ENCODE peak calls at places on chromosomes 11 and 22, in ten cellular contexts. One of them, this sample, is unnamed.

GRCh38 chr22:43210631-43211515 is 23.9 kb upstream of the TTLL12 start:
- DNase-seq in AG04450: no peak
- DNase-seq in breast epithelium: no peak
- DNase-seq in SJSA1: no peak
- DNase-seq in CD8-positive, alpha-beta T cell: no peak
- DNase-seq in small intestine: no peak
- DNase-seq in stomach: no peak
- DNase-seq in effector memory CD4-positive, alpha-beta T cell: no peak
- DNase-seq in tibial artery: no peak
- DNase-seq in psoas muscle: no peak
- DNase-seq in this sample: no peak

GRCh38 chr11:3796796-3797328 is 492 bp downstream of the NUP98 start:
- DNase-seq in AG04450: no peak
- DNase-seq in breast epithelium: peak
- DNase-seq in SJSA1: no peak
- DNase-seq in CD8-positive, alpha-beta T cell: no peak
- DNase-seq in small intestine: peak
- DNase-seq in stomach: no peak
- DNase-seq in effector memory CD4-positive, alpha-beta T cell: no peak
- DNase-seq in tibial artery: no peak
- DNase-seq in psoas muscle: no peak
- DNase-seq in this sample: peak

GRCh38 chr11:32161293-32161692 is 70.4 kb downstream of the RCN1 start:
- DNase-seq in AG04450: no peak
- DNase-seq in breast epithelium: no peak
- DNase-seq in SJSA1: no peak
- DNase-seq in CD8-positive, alpha-beta T cell: no peak
- DNase-seq in small intestine: no peak
- DNase-seq in stomach: no peak
- DNase-seq in effector memory CD4-positive, alpha-beta T cell: no peak
- DNase-seq in tibial artery: no peak
- DNase-seq in psoas muscle: no peak
- DNase-seq in this sample: no peak

GRCh38 chr11:102513869-102514268 is 16.7 kb downstream of the MMP7 start:
- DNase-seq in AG04450: peak
- DNase-seq in breast epithelium: peak
- DNase-seq in SJSA1: no peak
- DNase-seq in CD8-positive, alpha-beta T cell: no peak
- DNase-seq in small intestine: peak
- DNase-seq in stomach: no peak
- DNase-seq in effector memory CD4-positive, alpha-beta T cell: no peak
- DNase-seq in tibial artery: peak
- DNase-seq in psoas muscle: peak
- DNase-seq in this sample: peak

GRCh38 chr11:94835571-94835970 is 67.4 kb downstream of the AMOTL1 start:
- DNase-seq in AG04450: no peak
- DNase-seq in breast epithelium: no peak
- DNase-seq in SJSA1: no peak
- DNase-seq in CD8-positive, alpha-beta T cell: no peak
- DNase-seq in small intestine: no peak
- DNase-seq in stomach: no peak
- DNase-seq in effector memory CD4-positive, alpha-beta T cell: no peak
- DNase-seq in tibial artery: no peak
- DNase-seq in psoas muscle: no peak
- DNase-seq in this sample: no peak

GRCh38 chr11:34509336-34509902 is 4.2 kb downstream of the ELF5 start:
- DNase-seq in AG04450: no peak
- DNase-seq in breast epithelium: no peak
- DNase-seq in SJSA1: no peak
- DNase-seq in CD8-positive, alpha-beta T cell: no peak
- DNase-seq in small intestine: no peak
- DNase-seq in stomach: no peak
- DNase-seq in effector memory CD4-positive, alpha-beta T cell: no peak
- DNase-seq in tibial artery: no peak
- DNase-seq in psoas muscle: no peak
- DNase-seq in this sample: no peak

GRCh38 chr11:62811659-62812058 is 6.4 kb upstream of the NXF1 start:
- DNase-seq in AG04450: no peak
- DNase-seq in breast epithelium: no peak
- DNase-seq in SJSA1: no peak
- DNase-seq in CD8-positive, alpha-beta T cell: no peak
- DNase-seq in small intestine: no peak
- DNase-seq in stomach: no peak
- DNase-seq in effector memory CD4-positive, alpha-beta T cell: no peak
- DNase-seq in tibial artery: no peak
- DNase-seq in psoas muscle: no peak
- DNase-seq in this sample: no peak

GRCh38 chr11:58575377-58576020 is at the start of gene LPXN:
- DNase-seq in AG04450: no peak
- DNase-seq in breast epithelium: no peak
- DNase-seq in SJSA1: no peak
- DNase-seq in CD8-positive, alpha-beta T cell: peak
- DNase-seq in small intestine: peak
- DNase-seq in stomach: no peak
- DNase-seq in effector memory CD4-positive, alpha-beta T cell: peak
- DNase-seq in tibial artery: no peak
- DNase-seq in psoas muscle: no peak
- DNase-seq in this sample: no peak

GRCh38 chr11:2480874-2481220 is 36.0 kb downstream of the KCNQ1 start:
- DNase-seq in AG04450: no peak
- DNase-seq in breast epithelium: no peak
- DNase-seq in SJSA1: no peak
- DNase-seq in CD8-positive, alpha-beta T cell: no peak
- DNase-seq in small intestine: no peak
- DNase-seq in stomach: no peak
- DNase-seq in effector memory CD4-positive, alpha-beta T cell: no peak
- DNase-seq in tibial artery: no peak
- DNase-seq in psoas muscle: no peak
- DNase-seq in this sample: no peak

GRCh38 chr22:25775501-25775900 is 33.5 kb downstream of the MYO18B start:
- DNase-seq in AG04450: no peak
- DNase-seq in breast epithelium: no peak
- DNase-seq in SJSA1: peak
- DNase-seq in CD8-positive, alpha-beta T cell: no peak
- DNase-seq in small intestine: no peak
- DNase-seq in stomach: no peak
- DNase-seq in effector memory CD4-positive, alpha-beta T cell: no peak
- DNase-seq in tibial artery: no peak
- DNase-seq in psoas muscle: no peak
- DNase-seq in this sample: no peak

GRCh38 chr11:3380706-3381570 is 2.0 kb upstream of the ZNF195 start:
- DNase-seq in AG04450: no peak
- DNase-seq in breast epithelium: no peak
- DNase-seq in SJSA1: no peak
- DNase-seq in CD8-positive, alpha-beta T cell: no peak
- DNase-seq in small intestine: no peak
- DNase-seq in stomach: no peak
- DNase-seq in effector memory CD4-positive, alpha-beta T cell: no peak
- DNase-seq in tibial artery: peak
- DNase-seq in psoas muscle: no peak
- DNase-seq in this sample: no peak

GRCh38 chr22:37679670-37680069 is 4.2 kb downstream of the LGALS1 start:
- DNase-seq in AG04450: no peak
- DNase-seq in breast epithelium: no peak
- DNase-seq in SJSA1: no peak
- DNase-seq in CD8-positive, alpha-beta T cell: no peak
- DNase-seq in small intestine: no peak
- DNase-seq in stomach: no peak
- DNase-seq in effector memory CD4-positive, alpha-beta T cell: no peak
- DNase-seq in tibial artery: no peak
- DNase-seq in psoas muscle: no peak
- DNase-seq in this sample: no peak

GRCh38 chr11:13062115-13062514 is 53.0 kb downstream of the RASSF10 start:
- DNase-seq in AG04450: no peak
- DNase-seq in breast epithelium: no peak
- DNase-seq in SJSA1: no peak
- DNase-seq in CD8-positive, alpha-beta T cell: no peak
- DNase-seq in small intestine: no peak
- DNase-seq in stomach: no peak
- DNase-seq in effector memory CD4-positive, alpha-beta T cell: no peak
- DNase-seq in tibial artery: no peak
- DNase-seq in psoas muscle: no peak
- DNase-seq in this sample: no peak

GRCh38 chr11:93024376-93024775 is 54.9 kb downstream of the MTNR1B start:
- DNase-seq in AG04450: no peak
- DNase-seq in breast epithelium: no peak
- DNase-seq in SJSA1: no peak
- DNase-seq in CD8-positive, alpha-beta T cell: no peak
- DNase-seq in small intestine: no peak
- DNase-seq in stomach: no peak
- DNase-seq in effector memory CD4-positive, alpha-beta T cell: no peak
- DNase-seq in tibial artery: no peak
- DNase-seq in psoas muscle: no peak
- DNase-seq in this sample: no peak

GRCh38 chr22:25348391-25348790 is 129.0 kb downstream of the CRYBB2 start:
- DNase-seq in AG04450: no peak
- DNase-seq in breast epithelium: no peak
- DNase-seq in SJSA1: no peak
- DNase-seq in CD8-positive, alpha-beta T cell: no peak
- DNase-seq in small intestine: no peak
- DNase-seq in stomach: no peak
- DNase-seq in effector memory CD4-positive, alpha-beta T cell: no peak
- DNase-seq in tibial artery: no peak
- DNase-seq in psoas muscle: no peak
- DNase-seq in this sample: no peak

GRCh38 chr11:16785520-16786128 is 47.2 kb downstream of the C11orf58 start:
- DNase-seq in AG04450: peak
- DNase-seq in breast epithelium: peak
- DNase-seq in SJSA1: peak
- DNase-seq in CD8-positive, alpha-beta T cell: peak
- DNase-seq in small intestine: peak
- DNase-seq in stomach: peak
- DNase-seq in effector memory CD4-positive, alpha-beta T cell: no peak
- DNase-seq in tibial artery: peak
- DNase-seq in psoas muscle: peak
- DNase-seq in this sample: peak

GRCh38 chr22:49326558-49326957 is 501.1 kb downstream of the BRD1 start:
- DNase-seq in AG04450: no peak
- DNase-seq in breast epithelium: peak
- DNase-seq in SJSA1: no peak
- DNase-seq in CD8-positive, alpha-beta T cell: no peak
- DNase-seq in small intestine: no peak
- DNase-seq in stomach: peak
- DNase-seq in effector memory CD4-positive, alpha-beta T cell: no peak
- DNase-seq in tibial artery: no peak
- DNase-seq in psoas muscle: no peak
- DNase-seq in this sample: no peak

GRCh38 chr11:44006882-44007495 is 40.8 kb upstream of the ACCSL start:
- DNase-seq in AG04450: no peak
- DNase-seq in breast epithelium: no peak
- DNase-seq in SJSA1: no peak
- DNase-seq in CD8-positive, alpha-beta T cell: no peak
- DNase-seq in small intestine: no peak
- DNase-seq in stomach: peak
- DNase-seq in effector memory CD4-positive, alpha-beta T cell: no peak
- DNase-seq in tibial artery: peak
- DNase-seq in psoas muscle: no peak
- DNase-seq in this sample: no peak

GRCh38 chr11:120431633-120432032 is 79.9 kb upstream of the GRIK4 start:
- DNase-seq in AG04450: peak
- DNase-seq in breast epithelium: no peak
- DNase-seq in SJSA1: no peak
- DNase-seq in CD8-positive, alpha-beta T cell: no peak
- DNase-seq in small intestine: no peak
- DNase-seq in stomach: no peak
- DNase-seq in effector memory CD4-positive, alpha-beta T cell: no peak
- DNase-seq in tibial artery: no peak
- DNase-seq in psoas muscle: no peak
- DNase-seq in this sample: peak

GRCh38 chr11:131910491-131911387 is 540.3 kb downstream of the NTM start:
- DNase-seq in AG04450: no peak
- DNase-seq in breast epithelium: no peak
- DNase-seq in SJSA1: peak
- DNase-seq in CD8-positive, alpha-beta T cell: no peak
- DNase-seq in small intestine: no peak
- DNase-seq in stomach: no peak
- DNase-seq in effector memory CD4-positive, alpha-beta T cell: no peak
- DNase-seq in tibial artery: peak
- DNase-seq in psoas muscle: peak
- DNase-seq in this sample: no peak
- H3K27ac ChIP-seq in AG04450: peak
- H3K27ac ChIP-seq in breast epithelium: peak
- H3K27ac ChIP-seq in SJSA1: no peak
- H3K27ac ChIP-seq in CD8-positive, alpha-beta T cell: no peak
- H3K27ac ChIP-seq in small intestine: no peak
- H3K27ac ChIP-seq in stomach: no peak
- H3K27ac ChIP-seq in effector memory CD4-positive, alpha-beta T cell: no peak
- H3K27ac ChIP-seq in tibial artery: no peak
- H3K27ac ChIP-seq in psoas muscle: no peak
- H3K27ac ChIP-seq in this sample: no peak

GRCh38 chr11:11478687-11479086 is 125.6 kb upstream of the CSNK2A3 start:
- DNase-seq in AG04450: no peak
- DNase-seq in breast epithelium: no peak
- DNase-seq in SJSA1: no peak
- DNase-seq in CD8-positive, alpha-beta T cell: no peak
- DNase-seq in small intestine: no peak
- DNase-seq in stomach: no peak
- DNase-seq in effector memory CD4-positive, alpha-beta T cell: no peak
- DNase-seq in tibial artery: no peak
- DNase-seq in psoas muscle: no peak
- DNase-seq in this sample: no peak
- H3K27ac ChIP-seq in AG04450: no peak
- H3K27ac ChIP-seq in breast epithelium: no peak
- H3K27ac ChIP-seq in SJSA1: no peak
- H3K27ac ChIP-seq in CD8-positive, alpha-beta T cell: no peak
- H3K27ac ChIP-seq in small intestine: no peak
- H3K27ac ChIP-seq in stomach: no peak
- H3K27ac ChIP-seq in effector memory CD4-positive, alpha-beta T cell: no peak
- H3K27ac ChIP-seq in tibial artery: no peak
- H3K27ac ChIP-seq in psoas muscle: no peak
- H3K27ac ChIP-seq in this sample: no peak

DNA sequence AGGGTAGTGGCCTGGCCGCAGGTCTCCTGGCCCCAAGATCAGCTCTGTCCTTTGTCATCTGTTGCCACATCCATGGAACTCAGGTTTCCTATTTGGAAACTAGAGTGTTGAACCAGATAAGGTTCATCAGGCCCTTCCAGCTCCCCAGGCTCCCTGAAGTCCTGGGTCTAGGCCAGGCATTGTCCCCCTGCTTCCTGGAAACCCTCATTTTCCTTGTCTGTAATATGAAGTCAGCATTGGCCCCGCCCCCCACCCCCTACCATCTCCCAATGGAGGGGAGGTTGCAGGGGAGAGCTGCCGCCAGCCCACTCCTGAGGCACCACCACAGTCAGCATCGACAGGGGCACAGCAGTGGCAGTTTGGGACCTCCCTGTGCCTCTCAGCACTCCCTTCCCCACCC is 9.0 kb upstream of the MS4A10 start:
- DNase-seq in AG04450: no peak
- DNase-seq in breast epithelium: no peak
- DNase-seq in SJSA1: no peak
- DNase-seq in CD8-positive, alpha-beta T cell: no peak
- DNase-seq in small intestine: no peak
- DNase-seq in stomach: no peak
- DNase-seq in effector memory CD4-positive, alpha-beta T cell: no peak
- DNase-seq in tibial artery: no peak
- DNase-seq in psoas muscle: no peak
- DNase-seq in this sample: no peak
- H3K27ac ChIP-seq in AG04450: no peak
- H3K27ac ChIP-seq in breast epithelium: no peak
- H3K27ac ChIP-seq in SJSA1: no peak
- H3K27ac ChIP-seq in CD8-positive, alpha-beta T cell: no peak
- H3K27ac ChIP-seq in small intestine: peak
- H3K27ac ChIP-seq in stomach: no peak
- H3K27ac ChIP-seq in effector memory CD4-positive, alpha-beta T cell: no peak
- H3K27ac ChIP-seq in tibial artery: no peak
- H3K27ac ChIP-seq in psoas muscle: peak
- H3K27ac ChIP-seq in this sample: no peak

GRCh38 chr11:70567680-70568503 is 169.6 kb downstream of the CTTN start:
- DNase-seq in AG04450: no peak
- DNase-seq in breast epithelium: no peak
- DNase-seq in SJSA1: peak
- DNase-seq in CD8-positive, alpha-beta T cell: no peak
- DNase-seq in small intestine: peak
- DNase-seq in stomach: no peak
- DNase-seq in effector memory CD4-positive, alpha-beta T cell: no peak
- DNase-seq in tibial artery: peak
- DNase-seq in psoas muscle: peak
- DNase-seq in this sample: no peak
- H3K27ac ChIP-seq in AG04450: no peak
- H3K27ac ChIP-seq in breast epithelium: peak
- H3K27ac ChIP-seq in SJSA1: peak
- H3K27ac ChIP-seq in CD8-positive, alpha-beta T cell: no peak
- H3K27ac ChIP-seq in small intestine: peak
- H3K27ac ChIP-seq in stomach: peak
- H3K27ac ChIP-seq in effector memory CD4-positive, alpha-beta T cell: no peak
- H3K27ac ChIP-seq in tibial artery: peak
- H3K27ac ChIP-seq in psoas muscle: peak
- H3K27ac ChIP-seq in this sample: no peak

This sample was measured in SJCRH30.